ENCODE peak calls at places on chromosome 6, in seven cellular contexts. I is NCI-H1694; C is KBM-7; Y is brain microvascular endothelial cell; S is H9; A is activated T-cell treated with anti-CD3 and anti-CD28 coated beads, Interleukin-2, amount 50 U/mL, for 4 hours; D is HCEC 1CT. R is an unnamed sample.

GRCh38 chr6:124197148-124197547 is 393.5 kb downstream of the NKAIN2 start:
- DNase-seq in I (no peak), C (no peak), Y (no peak), S (no peak), A (no peak), D (no peak), R (peak)

GRCh38 chr6:83270971-83271714 is 78.0 kb downstream of the RWDD2A start:
- DNase-seq in I (no peak), C (no peak), Y (peak), S (no peak), A (no peak), D (peak), R (peak)

GRCh38 chr6:1766663-1767062 is 156.9 kb downstream of the FOXC1 start:
- DNase-seq in I (no peak), C (no peak), Y (no peak), S (no peak), A (no peak), D (no peak), R (no peak)

GRCh38 chr6:134819858-134820495 is 129.9 kb downstream of the ALDH8A1 start:
- DNase-seq in I (no peak), C (no peak), Y (no peak), S (no peak), A (no peak), D (no peak), R (no peak)

GRCh38 chr6:148035763-148036390 is 306.8 kb upstream of the SASH1 start:
- DNase-seq in I (no peak), C (no peak), Y (no peak), S (no peak), A (no peak), D (no peak), R (no peak)

GRCh38 chr6:43702522-43703440 is 15.2 kb upstream of the MRPS18A start:
- DNase-seq in I (peak), C (peak), Y (peak), S (peak), A (no peak), D (peak), R (peak)

GRCh38 chr6:159727717-159728440 is 573 bp downstream of the WTAP start:
- DNase-seq in I (no peak), C (peak), Y (peak), S (no peak), A (no peak), D (peak), R (peak)

GRCh38 chr6:158409451-158409850 is 97.2 kb downstream of the TULP4 start:
- DNase-seq in I (no peak), C (peak), Y (peak), S (no peak), A (no peak), D (peak), R (no peak)

GRCh38 chr6:11918021-11918738 is 93.9 kb upstream of the HIVEP1 start:
- DNase-seq in I (no peak), C (no peak), Y (peak), S (no peak), A (no peak), D (peak), R (peak)

GRCh38 chr6:33853026-33853425 is 49.2 kb upstream of the MLN start:
- DNase-seq in I (no peak), C (no peak), Y (no peak), S (no peak), A (no peak), D (no peak), R (no peak)

GRCh38 chr6:36334343-36334742 is 2.3 kb downstream of the BNIP5 start:
- DNase-seq in I (no peak), C (no peak), Y (no peak), S (no peak), A (no peak), D (no peak), R (no peak)

GRCh38 chr6:87407531-87407895 is 259 bp upstream of the CFAP206 start:
- DNase-seq in I (peak), C (peak), Y (peak), S (no peak), A (no peak), D (peak), R (peak)

GRCh38 chr6:27138837-27139752 is 108.4 kb upstream of the PRSS16 start:
- DNase-seq in I (no peak), C (peak), Y (peak), S (peak), A (peak), D (peak), R (peak)

GRCh38 chr6:170006524-170007467 is 255.4 kb downstream of the ERMARD start:
- DNase-seq in I (no peak), C (no peak), Y (no peak), S (peak), A (no peak), D (no peak), R (no peak)

GRCh38 chr6:149033454-149034241 is 283.9 kb upstream of the TAB2 start:
- DNase-seq in I (no peak), C (no peak), Y (no peak), S (no peak), A (no peak), D (no peak), R (no peak)

GRCh38 chr6:157273756-157274088 is 49.6 kb downstream of the TMEM242 start:
- DNase-seq in I (no peak), C (peak), Y (peak), S (peak), A (peak), D (no peak), R (no peak)

GRCh38 chr6:90365565-90366219 is 69.0 kb upstream of the BACH2 start:
- DNase-seq in I (no peak), C (no peak), Y (no peak), S (no peak), A (no peak), D (no peak), R (no peak)

GRCh38 chr6:158767714-158768113 is 51.5 kb downstream of the EZR start:
- DNase-seq in I (no peak), C (no peak), Y (no peak), S (no peak), A (no peak), D (no peak), R (no peak)

GRCh38 chr6:18503588-18504231 is 116.6 kb downstream of the RNF144B start:
- DNase-seq in I (peak), C (peak), Y (peak), S (peak), A (peak), D (peak), R (peak)